ENCODE peak calls at places on chromosomes 4 and X, in four cellular contexts. L is psoas muscle, J is fibroblast of the aortic adventitia, K is astrocyte of the spinal cord. V is an unnamed sample.

GRCh38 chrX:3697701-3698279 is 15.7 kb downstream of the PRKX start:
- DNase-seq in L (no peak), J (peak), K (peak), V (peak)

GRCh38 chr4:69787879-69788278 is 27.5 kb upstream of the SULT1B1 start:
- DNase-seq in L (no peak), J (peak), K (peak), V (peak)

GRCh38 chr4:11149612-11150259 is 279.0 kb downstream of the HS3ST1 start:
- DNase-seq in L (no peak), J (peak), K (no peak), V (no peak)

GRCh38 chrX:132119283-132119682 is 8.5 kb downstream of the FRMD7 start:
- DNase-seq in L (no peak), J (no peak), K (no peak), V (no peak)

GRCh38 chr4:158172196-158172557 is 648 bp downstream of the GASK1B start:
- DNase-seq in L (no peak), J (peak), K (peak), V (peak)

GRCh38 chr4:57190651-57191481 is 80.7 kb upstream of the IGFBP7 start:
- DNase-seq in L (no peak), J (peak), K (peak), V (peak)

GRCh38 chrX:24333371-24333770 is 19.5 kb upstream of the SUPT20HL2 start:
- DNase-seq in L (no peak), J (peak), K (no peak), V (no peak)

GRCh38 chrX:10617964-10618342 is 2.4 kb downstream of the MID1 start:
- DNase-seq in L (no peak), J (peak), K (peak), V (peak)

GRCh38 chr4:1626941-1627340 is 57.2 kb downstream of the FAM53A start:
- DNase-seq in L (no peak), J (no peak), K (no peak), V (no peak)

GRCh38 chr4:159764343-159764952 is 661.6 kb downstream of the RAPGEF2 start:
- DNase-seq in L (no peak), J (peak), K (peak), V (peak)

GRCh38 chrX:48696301-48697181 is at the start of gene SUV39H1:
- DNase-seq in L (peak), J (peak), K (peak), V (peak)

GRCh38 chrX:42837092-42837726 is 59.2 kb upstream of the PPP1R2C start:
- DNase-seq in L (no peak), J (no peak), K (no peak), V (no peak)

GRCh38 chr4:82786794-82787193 is 11.8 kb downstream of the SCD5 start:
- DNase-seq in L (no peak), J (no peak), K (no peak), V (no peak)

GRCh38 chr4:62544428-62544827 is 1344.3 kb downstream of the ADGRL3 start:
- DNase-seq in L (no peak), J (no peak), K (peak), V (peak)

GRCh38 chr4:156594619-156595018 is 377.0 kb downstream of the PDGFC start:
- DNase-seq in L (peak), J (peak), K (no peak), V (no peak)

DNA sequence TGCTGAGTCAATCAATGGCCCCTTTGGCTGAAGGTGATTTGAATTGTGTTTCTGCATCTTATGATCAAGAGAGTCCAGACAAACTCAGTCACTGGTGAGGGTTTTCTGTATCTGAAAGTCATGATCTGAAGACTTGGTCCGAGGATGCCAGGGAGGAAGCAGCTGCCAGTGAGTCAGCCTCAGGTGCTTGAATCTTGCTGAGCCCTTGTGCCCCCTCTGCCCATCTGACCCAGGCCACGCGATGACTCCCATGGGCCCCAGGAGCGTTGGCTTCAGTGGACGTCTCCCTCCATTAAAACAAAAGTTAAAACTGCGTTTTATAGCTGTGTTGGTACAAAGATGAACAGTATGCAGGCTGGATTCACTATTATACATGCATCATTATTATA is 62.0 kb downstream of the HTRA3 start:
- DNase-seq in L (no peak), J (no peak), K (no peak), V (no peak)
- H3K4me3 ChIP-seq in L (no peak), J (no peak), K (no peak), V (no peak)

GRCh38 chr4:25860586-25861421 is 2.0 kb downstream of the SEL1L3 start:
- DNase-seq in L (no peak), J (peak), K (no peak), V (no peak)
- H3K4me3 ChIP-seq in L (peak), J (peak), K (no peak), V (no peak)

GRCh38 chr4:186628058-186628711 is 72.8 kb upstream of the MTNR1A start:
- DNase-seq in L (no peak), J (no peak), K (no peak), V (no peak)
- H3K4me3 ChIP-seq in L (no peak), J (no peak), K (no peak), V (no peak)

DNA sequence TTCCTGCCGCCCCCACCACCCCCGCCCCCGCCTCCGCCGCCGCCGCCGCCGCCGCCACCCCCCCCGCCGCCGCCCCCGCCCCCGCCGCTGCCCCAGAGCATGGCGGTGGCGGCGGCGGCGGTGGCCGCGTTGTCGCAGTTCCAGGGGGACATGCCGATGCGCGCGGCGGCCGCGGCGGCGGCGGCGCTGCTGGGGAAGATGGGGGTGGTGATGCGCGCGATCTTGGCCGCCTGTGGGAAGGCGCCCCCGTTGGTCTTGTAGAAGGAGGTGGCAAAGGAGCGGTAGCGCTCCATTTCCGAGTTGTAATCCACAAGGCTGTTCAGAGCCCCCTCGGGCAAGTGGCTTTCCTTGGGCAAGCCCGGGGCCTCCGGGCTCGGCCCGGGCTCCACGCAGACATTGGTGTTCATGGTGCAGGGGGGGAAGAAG is 3.3 kb downstream of the CXXC4 start:
- DNase-seq in L (peak), J (no peak), K (peak), V (peak)
- H3K4me3 ChIP-seq in L (peak), J (peak), K (peak), V (peak)

V was measured in fibroblast of mammary gland.